ENCODE peak calls at places on chromosome 4, in seven cellular contexts. D is H1, M is neuronal stem cell, E is trophoblast cell, R is IMR-90, K is H9, G is mesendoderm. Z is an unnamed sample.

GRCh38 chr4:141853091-141853734 is 216.8 kb downstream of the IL15 start:
- DNase-seq in D (no peak), M (no peak), E (no peak), R (no peak), K (no peak), G (no peak), Z (no peak)

GRCh38 chr4:1795304-1796195 is 2.5 kb downstream of the FGFR3 start:
- DNase-seq in D (no peak), M (no peak), E (no peak), R (no peak), K (no peak), G (peak), Z (no peak)

GRCh38 chr4:112853662-112854256 is 195.7 kb upstream of the ANK2 start:
- DNase-seq in D (no peak), M (no peak), E (peak), R (no peak), K (no peak), G (no peak), Z (no peak)

GRCh38 chr4:26558166-26558895 is 25.6 kb upstream of the TBC1D19 start:
- DNase-seq in D (no peak), M (no peak), E (no peak), R (no peak), K (no peak), G (no peak), Z (no peak)

GRCh38 chr4:152115794-152116193 is 355.0 kb upstream of the GATB start:
- DNase-seq in D (no peak), M (no peak), E (no peak), R (no peak), K (no peak), G (no peak), Z (no peak)

GRCh38 chr4:1711055-1711905 is 839 bp downstream of the SLBP start:
- DNase-seq in D (no peak), M (no peak), E (peak), R (peak), K (peak), G (peak), Z (peak)

GRCh38 chr4:25704516-25704915 is 48.9 kb downstream of the SLC34A2 start:
- DNase-seq in D (no peak), M (no peak), E (no peak), R (no peak), K (no peak), G (no peak), Z (no peak)

GRCh38 chr4:65461781-65462180 is 208.5 kb downstream of the EPHA5 start:
- DNase-seq in D (no peak), M (no peak), E (no peak), R (no peak), K (no peak), G (no peak), Z (no peak)

GRCh38 chr4:163681208-163681821 is 186.8 kb downstream of the TMA16 start:
- DNase-seq in D (no peak), M (peak), E (peak), R (peak), K (no peak), G (peak), Z (peak)

GRCh38 chr4:181592221-181592745 is 650.9 kb upstream of the TENM3 start:
- DNase-seq in D (no peak), M (no peak), E (no peak), R (peak), K (no peak), G (no peak), Z (no peak)

GRCh38 chr4:154491341-154491679 is 289 bp downstream of the DCHS2 start:
- DNase-seq in D (no peak), M (no peak), E (no peak), R (peak), K (no peak), G (peak), Z (peak)

GRCh38 chr4:176277162-176277904 is 8.3 kb upstream of the ASB5 start:
- DNase-seq in D (peak), M (peak), E (peak), R (peak), K (peak), G (peak), Z (peak)

GRCh38 chr4:79682161-79682560 is 274.1 kb upstream of the GK2 start:
- DNase-seq in D (no peak), M (no peak), E (peak), R (peak), K (no peak), G (no peak), Z (no peak)

GRCh38 chr4:71441186-71442169 is 102.7 kb downstream of the SLC4A4 start:
- DNase-seq in D (no peak), M (no peak), E (peak), R (peak), K (no peak), G (no peak), Z (no peak)

GRCh38 chr4:121256346-121256745 is 92.2 kb upstream of the TNIP3 start:
- DNase-seq in D (no peak), M (no peak), E (no peak), R (peak), K (no peak), G (no peak), Z (peak)

GRCh38 chr4:22407361-22407760 is 108.5 kb downstream of the ADGRA3 start:
- DNase-seq in D (no peak), M (no peak), E (no peak), R (no peak), K (no peak), G (no peak), Z (no peak)

GRCh38 chr4:138414202-138414601 is 172.1 kb upstream of the SLC7A11 start:
- DNase-seq in D (no peak), M (no peak), E (no peak), R (no peak), K (no peak), G (no peak), Z (no peak)

GRCh38 chr4:15291133-15291532 is 136.7 kb upstream of the C1QTNF7 start:
- DNase-seq in D (no peak), M (no peak), E (no peak), R (no peak), K (no peak), G (no peak), Z (peak)

GRCh38 chr4:70714061-70714468 is 7.7 kb upstream of the RUFY3 start:
- DNase-seq in D (no peak), M (no peak), E (peak), R (peak), K (no peak), G (peak), Z (no peak)

GRCh38 chr4:183478123-183478522 is 26.7 kb upstream of the ING2 start:
- DNase-seq in D (no peak), M (no peak), E (no peak), R (no peak), K (no peak), G (no peak), Z (no peak)

GRCh38 chr4:48635310-48635709 is 144.8 kb downstream of the FRYL start:
- DNase-seq in D (no peak), M (no peak), E (peak), R (peak), K (no peak), G (peak), Z (peak)

GRCh38 chr4:142707397-142707796 is 138.7 kb downstream of the INPP4B start:
- DNase-seq in D (no peak), M (no peak), E (no peak), R (no peak), K (no peak), G (no peak), Z (no peak)

GRCh38 chr4:127505203-127505602 is 127.6 kb upstream of the INTU start:
- DNase-seq in D (no peak), M (no peak), E (no peak), R (peak), K (no peak), G (no peak), Z (peak)

GRCh38 chr4:121726642-121727268 is 30.0 kb upstream of the ANXA5 start:
- DNase-seq in D (no peak), M (peak), E (peak), R (peak), K (no peak), G (peak), Z (peak)

DNA sequence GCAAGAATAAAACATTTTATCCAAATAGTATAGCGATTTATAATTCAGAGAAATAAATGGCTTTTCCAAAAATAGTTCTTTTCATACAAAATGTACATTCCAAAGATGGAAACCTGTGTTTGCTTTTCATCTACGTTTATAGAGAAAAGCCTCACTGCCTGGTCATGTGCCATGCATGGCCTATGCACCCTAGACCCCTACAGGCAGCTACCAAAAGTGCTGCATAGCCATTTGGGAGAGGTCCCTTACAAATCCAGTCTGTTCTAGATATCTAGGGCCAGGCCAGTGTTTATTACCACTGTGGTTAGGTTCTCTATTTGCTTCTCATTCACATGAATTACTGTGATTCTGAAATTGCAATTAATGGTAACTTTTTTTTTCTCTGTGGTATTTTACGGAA is 17.2 kb downstream of the HMGB2 start:
- DNase-seq in D (no peak), M (no peak), E (peak), R (no peak), K (peak), G (peak), Z (peak)
- H3K23ac ChIP-seq in D (no peak), M (no peak), E (no peak), R (no peak), K (no peak), G (no peak), Z (no peak)

DNA sequence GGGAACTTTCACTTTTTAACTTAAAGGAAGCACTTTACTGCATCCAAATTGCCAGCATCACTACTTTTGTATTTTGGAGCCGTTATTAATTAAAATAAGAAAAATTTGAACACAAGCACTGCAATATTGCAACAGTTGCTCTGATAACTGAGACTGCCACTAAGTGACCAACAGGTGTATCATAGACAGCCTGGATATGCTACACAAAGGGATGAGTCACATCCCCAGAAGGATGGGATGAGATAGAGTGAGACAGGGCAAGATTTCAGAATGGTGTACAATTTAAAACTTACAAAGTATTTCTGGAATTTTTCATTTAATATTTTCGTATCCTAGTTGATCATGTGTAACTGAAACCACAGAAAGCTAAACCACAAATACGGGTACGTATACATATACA is 204.1 kb downstream of the MAPK10 start:
- DNase-seq in D (no peak), M (no peak), E (no peak), R (no peak), K (no peak), G (no peak), Z (no peak)
- H3K4me2 ChIP-seq in D (no peak), M (no peak), E (no peak), R (no peak), K (no peak), G (no peak), Z (no peak)

DNA sequence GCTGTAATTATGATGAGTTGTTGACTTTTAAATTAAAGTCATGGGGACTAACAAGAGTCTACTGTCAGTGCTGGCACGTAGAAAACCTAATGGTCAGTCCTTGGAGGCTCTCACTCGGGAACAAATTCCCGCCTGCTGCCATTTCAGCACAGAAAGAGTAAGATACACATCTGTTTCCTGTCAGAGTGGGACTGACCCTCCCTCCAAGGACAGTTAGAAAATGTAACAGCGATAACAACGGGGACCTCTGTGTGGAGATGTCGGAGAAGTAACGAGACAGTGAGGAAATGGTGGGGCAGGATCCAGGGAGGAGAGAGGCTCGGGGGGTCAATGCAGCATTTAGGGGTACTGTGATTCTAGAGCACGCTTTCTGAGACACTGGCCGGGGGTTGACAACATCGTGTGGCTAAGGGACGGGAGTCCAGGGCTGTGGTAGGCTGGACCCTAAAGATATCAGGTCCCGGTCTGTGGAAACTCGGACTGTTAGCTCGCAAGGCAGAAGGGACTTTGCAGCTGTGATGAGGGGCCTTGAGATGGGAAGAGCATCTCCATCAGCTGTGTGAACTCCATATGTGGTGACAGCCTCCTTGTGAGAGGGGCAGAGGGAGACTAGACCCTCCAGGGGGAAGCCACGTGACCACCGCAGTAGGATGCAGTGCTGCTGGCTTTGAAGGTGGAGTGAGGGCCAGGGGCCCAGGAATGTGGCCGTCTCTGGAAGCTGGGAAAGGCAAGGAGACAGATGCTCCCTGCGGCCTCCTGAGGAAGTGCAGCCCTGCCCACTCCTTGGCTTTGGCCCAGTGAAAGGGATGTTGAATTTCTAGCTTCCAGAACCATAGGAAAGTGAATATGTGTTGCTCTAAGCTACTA is 35.8 kb upstream of the SORCS2 start:
- DNase-seq in D (no peak), M (peak), E (no peak), R (peak), K (peak), G (peak), Z (peak)
- H3K23ac ChIP-seq in D (no peak), M (no peak), E (no peak), R (no peak), K (no peak), G (no peak), Z (no peak)

GRCh38 chr4:5988086-5988845 is 30.0 kb downstream of the C4orf50 start:
- DNase-seq in D (no peak), M (no peak), E (no peak), R (no peak), K (peak), G (no peak), Z (no peak)
- H3K4me2 ChIP-seq in D (no peak), M (no peak), E (no peak), R (no peak), K (no peak), G (no peak), Z (no peak)

GRCh38 chr4:81360722-81361121 is 111.0 kb downstream of the RASGEF1B start:
- DNase-seq in D (no peak), M (no peak), E (no peak), R (peak), K (no peak), G (no peak), Z (no peak)

GRCh38 chr4:81353861-81354260 is 117.8 kb downstream of the RASGEF1B start:
- DNase-seq in D (no peak), M (no peak), E (peak), R (peak), K (no peak), G (no peak), Z (no peak)

GRCh38 chr4:81355136-81355535 is 116.6 kb downstream of the RASGEF1B start:
- DNase-seq in D (no peak), M (no peak), E (no peak), R (no peak), K (no peak), G (no peak), Z (no peak)

GRCh38 chr4:81359207-81359606 is 112.5 kb downstream of the RASGEF1B start:
- DNase-seq in D (no peak), M (no peak), E (no peak), R (peak), K (no peak), G (no peak), Z (no peak)

DNA sequence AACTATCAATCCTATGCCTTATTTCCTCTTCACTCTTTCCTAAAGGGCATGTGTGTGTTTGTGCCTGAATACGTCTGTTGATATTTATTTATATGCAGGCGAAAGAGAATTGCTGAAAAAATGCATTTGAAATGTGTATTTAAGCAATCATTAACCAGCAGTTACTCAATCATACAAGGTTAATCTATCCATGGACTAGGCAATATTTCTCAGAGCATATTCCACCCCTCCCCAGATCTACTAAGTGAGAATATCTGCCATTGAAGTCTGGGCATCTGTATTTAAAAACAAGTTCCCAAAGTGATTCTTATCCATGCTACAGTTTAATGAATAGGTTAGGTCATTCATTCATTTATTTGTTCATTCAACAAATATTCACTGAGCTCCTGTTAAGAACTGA is 113.5 kb downstream of the RASGEF1B start:
- DNase-seq in D (no peak), M (no peak), E (no peak), R (no peak), K (no peak), G (no peak), Z (no peak)
- H3K23ac ChIP-seq in D (no peak), M (no peak), E (no peak), R (no peak), K (no peak), G (no peak), Z (no peak)

GRCh38 chr4:52883707-52884669 is 21.9 kb downstream of the RASL11B start:
- DNase-seq in D (no peak), M (no peak), E (peak), R (no peak), K (no peak), G (no peak), Z (no peak)
- H3K4me2 ChIP-seq in D (no peak), M (no peak), E (no peak), R (no peak), K (no peak), G (no peak), Z (no peak)

DNA sequence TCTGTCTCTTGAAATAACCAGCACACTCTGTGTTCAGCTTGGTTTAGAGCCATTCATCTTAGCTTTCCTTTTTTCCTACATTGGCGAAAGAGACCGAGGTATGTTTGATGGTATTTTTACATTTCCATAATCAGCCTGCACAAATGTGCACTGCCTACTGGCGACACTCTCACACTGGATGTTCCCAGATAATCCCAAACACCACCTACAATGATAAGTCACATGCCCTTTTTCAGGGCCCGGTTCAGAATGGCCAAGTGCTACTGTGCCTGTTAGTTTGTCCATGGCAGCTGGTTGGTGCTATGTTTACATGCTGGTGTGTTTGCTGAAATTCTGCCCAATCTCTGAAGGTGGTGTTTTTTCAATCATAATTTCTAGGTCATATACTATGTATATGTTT is 80.8 kb upstream of the NR3C2 start:
- DNase-seq in D (no peak), M (no peak), E (no peak), R (no peak), K (no peak), G (no peak), Z (no peak)
- H3K23ac ChIP-seq in D (no peak), M (no peak), E (no peak), R (no peak), K (no peak), G (no peak), Z (no peak)

GRCh38 chr4:66927937-66928336 is 617.4 kb downstream of the CENPC start:
- DNase-seq in D (no peak), M (peak), E (no peak), R (no peak), K (no peak), G (no peak), Z (no peak)
- H3K4me2 ChIP-seq in D (no peak), M (no peak), E (no peak), R (no peak), K (no peak), G (no peak), Z (no peak)

DNA sequence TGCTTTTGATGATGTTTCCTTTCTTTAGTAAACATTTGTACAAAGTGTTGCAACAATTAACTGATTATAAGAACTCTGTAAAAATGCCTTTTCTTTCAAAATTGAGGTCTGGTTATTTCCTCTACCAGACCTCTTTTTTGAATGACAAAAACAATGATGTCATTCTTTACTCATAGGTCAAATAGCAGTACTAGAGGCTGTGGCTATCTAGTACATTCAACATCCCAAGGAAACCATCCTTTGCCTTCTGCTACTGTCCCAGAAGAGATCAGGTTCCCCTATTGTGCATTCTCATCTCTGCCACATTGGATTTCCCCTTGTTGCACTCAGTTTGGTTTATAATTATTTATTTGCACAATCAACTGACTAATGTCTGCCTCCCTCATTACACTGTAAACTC is 19.1 kb upstream of the MAD2L1 start:
- DNase-seq in D (no peak), M (no peak), E (no peak), R (peak), K (no peak), G (peak), Z (peak)
- H3K23ac ChIP-seq in D (no peak), M (no peak), E (no peak), R (no peak), K (no peak), G (no peak), Z (no peak)